ENCODE peak calls at places on chromosomes 1 and 21, in seven cellular contexts. V is stomach, X is sigmoid colon, E is GM12891, W is breast epithelium, A is K562, J is esophagus muscularis mucosa. U is an unnamed sample.

GRCh38 chr1:57316291-57316690 is 107.6 kb downstream of the DAB1 start:
- DNase-seq in V (no peak), X (no peak), E (no peak), W (no peak), A (no peak), J (no peak), U (no peak)

GRCh38 chr1:194338241-194338948 is 1152.0 kb upstream of the B3GALT2 start:
- DNase-seq in V (no peak), X (no peak), E (no peak), W (no peak), A (no peak), J (no peak), U (no peak)

GRCh38 chr1:169484107-169484506 is 1.6 kb downstream of the SLC19A2 start:
- DNase-seq in V (no peak), X (no peak), E (no peak), W (no peak), A (no peak), J (no peak), U (no peak)

GRCh38 chr1:116418091-116418830 is 45.2 kb downstream of the ATP1A1 start:
- DNase-seq in V (peak), X (peak), E (peak), W (peak), A (peak), J (no peak), U (peak)

GRCh38 chr1:36089393-36090121 is 865 bp downstream of the ADPRS start:
- DNase-seq in V (no peak), X (peak), E (no peak), W (no peak), A (no peak), J (no peak), U (no peak)

GRCh38 chr1:9399510-9400424 is 107.1 kb downstream of the SPSB1 start:
- DNase-seq in V (peak), X (peak), E (no peak), W (no peak), A (no peak), J (no peak), U (no peak)

GRCh38 chr1:161305872-161306519 is 3.8 kb downstream of the MPZ start:
- DNase-seq in V (peak), X (peak), E (peak), W (peak), A (peak), J (peak), U (peak)

GRCh38 chr1:151401860-151402259 is 2.5 kb downstream of the PSMB4 start:
- DNase-seq in V (no peak), X (no peak), E (no peak), W (no peak), A (no peak), J (no peak), U (no peak)

GRCh38 chr1:221891708-221892107 is 149.8 kb upstream of the DUSP10 start:
- DNase-seq in V (no peak), X (no peak), E (no peak), W (no peak), A (no peak), J (peak), U (no peak)

GRCh38 chr1:67883069-67883468 is 49.8 kb upstream of the GNG12 start:
- DNase-seq in V (no peak), X (no peak), E (no peak), W (no peak), A (no peak), J (no peak), U (no peak)

GRCh38 chr1:93575586-93576271 is 105.9 kb downstream of the BCAR3 start:
- DNase-seq in V (no peak), X (no peak), E (no peak), W (no peak), A (no peak), J (peak), U (no peak)

GRCh38 chr1:246946366-246946765 is 14.6 kb upstream of the AHCTF1 start:
- DNase-seq in V (no peak), X (no peak), E (no peak), W (no peak), A (no peak), J (no peak), U (no peak)

GRCh38 chr1:27009601-27010197 is 3.0 kb downstream of the TENT5B start:
- DNase-seq in V (peak), X (peak), E (no peak), W (peak), A (no peak), J (no peak), U (peak)

GRCh38 chr1:114725230-114725629 is 8.7 kb upstream of the NRAS start:
- DNase-seq in V (no peak), X (no peak), E (no peak), W (no peak), A (no peak), J (no peak), U (no peak)

GRCh38 chr1:115210302-115210711 is 121.0 kb upstream of the TSPAN2 start:
- DNase-seq in V (no peak), X (no peak), E (no peak), W (no peak), A (no peak), J (no peak), U (no peak)

GRCh38 chr1:235012436-235013210 is 116.0 kb downstream of the TOMM20 start:
- DNase-seq in V (no peak), X (no peak), E (no peak), W (no peak), A (no peak), J (no peak), U (no peak)

GRCh38 chr1:201877877-201878339 is 10.8 kb upstream of the SHISA4 start:
- DNase-seq in V (no peak), X (no peak), E (no peak), W (no peak), A (peak), J (no peak), U (peak)

GRCh38 chr1:228267962-228268890 is 60.4 kb downstream of the OBSCN start:
- DNase-seq in V (no peak), X (no peak), E (no peak), W (no peak), A (no peak), J (no peak), U (no peak)

GRCh38 chr1:211705439-211706205 is 30.2 kb upstream of the NEK2 start:
- DNase-seq in V (no peak), X (no peak), E (no peak), W (no peak), A (no peak), J (no peak), U (no peak)

GRCh38 chr1:20279507-20279906 is 11.2 kb upstream of the VWA5B1 start:
- DNase-seq in V (no peak), X (no peak), E (no peak), W (no peak), A (no peak), J (no peak), U (no peak)

GRCh38 chr1:198492872-198493271 is 47.6 kb downstream of the ATP6V1G3 start:
- DNase-seq in V (no peak), X (no peak), E (no peak), W (no peak), A (no peak), J (no peak), U (no peak)

GRCh38 chr1:98102369-98103030 is 181.7 kb upstream of the DPYD start:
- DNase-seq in V (no peak), X (no peak), E (no peak), W (no peak), A (no peak), J (no peak), U (no peak)

GRCh38 chr1:48107516-48107915 is 110.3 kb upstream of the TRABD2B start:
- DNase-seq in V (no peak), X (no peak), E (no peak), W (no peak), A (no peak), J (no peak), U (no peak)

GRCh38 chr1:201656670-201657032 is 117.7 kb downstream of the NAV1 start:
- DNase-seq in V (no peak), X (no peak), E (no peak), W (no peak), A (no peak), J (no peak), U (no peak)

GRCh38 chr1:179807691-179808485 is 64.8 kb downstream of the FAM163A start:
- DNase-seq in V (no peak), X (no peak), E (no peak), W (no peak), A (no peak), J (no peak), U (no peak)

GRCh38 chr1:33949570-33949969 is 85.7 kb downstream of the HMGB4 start:
- DNase-seq in V (no peak), X (no peak), E (no peak), W (no peak), A (no peak), J (no peak), U (no peak)

GRCh38 chr21:37469441-37469840 is 102.9 kb downstream of the DYRK1A start:
- DNase-seq in V (no peak), X (no peak), E (no peak), W (no peak), A (no peak), J (no peak), U (no peak)

GRCh38 chr1:54188291-54188690 is 11.5 kb downstream of the CYB5RL start:
- DNase-seq in V (no peak), X (no peak), E (no peak), W (no peak), A (no peak), J (no peak), U (no peak)

GRCh38 chr1:225882699-225883615 is 777 bp upstream of the TMEM63A start:
- DNase-seq in V (peak), X (peak), E (peak), W (no peak), A (peak), J (no peak), U (peak)

GRCh38 chr1:225880636-225881035 is 1.5 kb downstream of the TMEM63A start:
- DNase-seq in V (no peak), X (no peak), E (no peak), W (no peak), A (no peak), J (no peak), U (no peak)

GRCh38 chr1:225883616-225884265 is 1.6 kb upstream of the TMEM63A start:
- DNase-seq in V (no peak), X (no peak), E (no peak), W (no peak), A (peak), J (no peak), U (no peak)

GRCh38 chr1:225881081-225882007 is 836 bp downstream of the TMEM63A start:
- DNase-seq in V (peak), X (peak), E (peak), W (peak), A (peak), J (no peak), U (peak)

DNA sequence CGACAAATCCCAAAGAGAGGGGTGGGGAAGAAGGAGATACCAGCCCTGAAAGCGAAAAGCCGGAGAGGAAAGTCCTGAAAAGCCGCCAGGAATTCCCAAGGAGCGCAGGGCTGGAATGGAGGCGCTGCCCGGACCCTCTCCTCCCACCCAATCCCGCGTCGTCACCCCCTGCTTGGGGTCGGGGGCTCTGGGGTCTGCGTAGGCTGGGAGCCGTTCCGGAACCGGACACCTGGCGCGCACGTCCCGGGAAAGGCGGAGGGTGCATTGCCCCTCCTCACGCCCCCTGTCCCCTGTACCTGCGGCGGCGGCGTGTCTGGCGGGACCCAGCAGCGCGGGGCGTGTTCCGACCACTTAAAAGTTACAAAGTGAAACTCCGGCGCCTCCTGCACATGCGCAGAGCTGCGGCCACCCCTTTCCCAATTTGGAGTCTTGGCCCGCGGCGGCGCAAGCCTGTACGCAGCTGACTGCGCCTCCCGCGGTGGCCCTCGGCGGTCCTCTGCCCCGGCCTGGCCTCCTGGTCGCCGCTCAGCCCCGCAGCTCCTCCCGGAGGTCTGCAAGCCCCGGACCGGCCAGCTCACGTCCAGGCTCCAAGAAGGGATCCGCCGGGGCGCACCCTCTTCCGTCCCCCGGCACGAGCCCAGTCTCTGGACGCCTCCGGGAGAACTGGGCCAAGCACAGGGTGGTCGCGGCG is at the start of gene TMEM63A:
- DNase-seq in V (peak), X (peak), E (peak), W (peak), A (peak), J (peak), U (peak)
- TF ChIP-seq POLR2AphosphoS5 in V (peak), X (peak), E (no peak), W (peak), A (peak), J (peak), U (peak)

GRCh38 chr1:204074274-204075115 is 1.6 kb downstream of the SOX13 start:
- DNase-seq in V (peak), X (peak), E (no peak), W (no peak), A (no peak), J (no peak), U (no peak)

GRCh38 chr1:204075116-204075636 is 2.3 kb downstream of the SOX13 start:
- DNase-seq in V (peak), X (no peak), E (no peak), W (no peak), A (no peak), J (no peak), U (no peak)

GRCh38 chr1:204070895-204071294 is 2.0 kb upstream of the SOX13 start:
- DNase-seq in V (no peak), X (no peak), E (no peak), W (no peak), A (no peak), J (no peak), U (no peak)

GRCh38 chr1:204073837-204074273 is 940 bp downstream of the SOX13 start:
- DNase-seq in V (no peak), X (peak), E (no peak), W (no peak), A (no peak), J (no peak), U (no peak)

DNA sequence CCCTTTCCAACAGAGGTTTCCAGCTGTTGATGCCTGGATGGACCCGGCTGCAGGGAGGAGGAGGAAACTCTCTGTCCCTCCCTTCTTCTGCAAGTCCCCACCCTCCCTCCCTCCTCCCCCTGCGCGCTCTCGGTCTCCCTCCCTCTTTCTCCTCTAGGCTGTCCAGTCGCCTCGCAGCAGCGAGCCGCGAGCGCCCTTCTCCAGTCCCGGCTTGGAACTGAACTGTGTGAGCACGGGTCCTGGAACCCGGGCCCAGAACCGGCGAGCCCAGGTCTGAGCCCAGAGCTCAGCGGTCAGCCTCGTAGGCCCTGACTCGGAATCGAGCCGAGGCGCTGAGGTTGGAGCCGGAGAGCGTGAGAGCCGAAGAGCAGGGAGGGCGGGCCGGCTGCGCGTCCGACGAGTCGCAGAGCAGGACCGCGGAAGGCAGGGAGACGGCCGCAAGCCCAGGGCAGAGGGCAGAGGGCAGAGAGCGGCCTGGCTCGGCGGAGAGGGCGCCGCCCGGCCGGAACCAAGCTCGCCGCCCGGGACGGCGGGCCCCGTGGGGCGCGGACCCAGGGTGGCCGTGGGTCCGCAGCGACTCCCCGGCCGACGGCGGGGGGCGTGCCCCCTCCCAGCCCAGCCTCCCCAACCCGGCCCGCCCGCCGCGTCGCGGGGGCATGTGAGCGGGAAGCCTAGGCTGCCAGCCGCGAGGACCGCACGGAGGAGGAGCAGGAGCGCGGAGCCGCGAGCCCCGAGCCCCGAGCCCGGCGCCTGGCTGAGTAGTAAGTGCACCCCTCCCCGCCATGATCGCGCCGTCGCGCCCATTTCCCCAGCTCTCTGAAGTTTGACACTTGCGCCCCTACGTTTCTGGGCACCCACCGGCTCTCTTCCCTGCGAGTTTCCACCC is at the start of gene SOX13:
- DNase-seq in V (peak), X (peak), E (no peak), W (peak), A (peak), J (peak), U (peak)
- TF ChIP-seq POLR2A in V (no peak), X (peak), E (no peak), W (peak), A (no peak), J (peak), U (peak)

GRCh38 chr21:46604975-46605758 is at the start of gene S100B:
- DNase-seq in V (no peak), X (peak), E (no peak), W (no peak), A (peak), J (no peak), U (no peak)
- TF ChIP-seq POLR2AphosphoS5 in V (no peak), X (peak), E (no peak), W (no peak), A (no peak), J (no peak), U (no peak)

DNA sequence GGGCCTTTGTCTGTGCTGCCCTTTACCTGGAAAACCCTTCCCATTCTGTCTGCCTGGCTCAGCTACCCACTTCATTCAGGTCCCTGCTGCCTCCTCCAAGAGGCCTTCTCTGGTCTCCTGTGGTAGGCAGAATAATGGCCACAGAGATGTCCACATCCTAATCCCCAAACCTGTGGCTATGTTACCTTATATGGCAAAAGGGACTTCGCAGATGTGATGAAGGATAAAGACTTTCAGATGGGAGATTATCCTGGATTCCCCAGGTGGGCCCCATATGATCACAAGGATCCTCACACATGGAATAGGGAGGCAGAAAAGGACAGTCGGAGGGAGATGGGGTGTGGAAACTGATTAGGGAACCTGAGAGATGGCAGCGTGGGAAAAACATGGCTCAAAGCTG is 14.2 kb upstream of the RUNX3 start:
- DNase-seq in V (no peak), X (no peak), E (no peak), W (no peak), A (no peak), J (no peak), U (no peak)
- TF ChIP-seq POLR2A in V (no peak), X (no peak), E (no peak), W (no peak), A (no peak), J (no peak), U (no peak)